ENCODE peak calls at places on chromosomes 16 and 17, in seven cellular contexts. E, L, K, I, Q, B and F are unnamed samples.

GRCh38 chr17:7922499-7923289 is 6.6 kb upstream of the RNF227 start:
- DNase-seq in E (peak), L (peak), K (no peak), I (no peak), Q (peak), B (peak), F (peak)

GRCh38 chr16:2519711-2520080 is 475 bp upstream of the AMDHD2 start:
- DNase-seq in E (no peak), L (no peak), K (no peak), I (no peak), Q (no peak), B (no peak), F (no peak)

GRCh38 chr17:5516060-5516792 is 29.9 kb downstream of the MIS12 start:
- DNase-seq in E (no peak), L (peak), K (no peak), I (no peak), Q (no peak), B (peak), F (peak)

GRCh38 chr16:84928679-84929420 is 82.5 kb downstream of the ZDHHC7 start:
- DNase-seq in E (no peak), L (no peak), K (no peak), I (no peak), Q (no peak), B (no peak), F (peak)

GRCh38 chr17:41064301-41064700 is 1.4 kb downstream of the KRTAP2-4 start:
- DNase-seq in E (no peak), L (no peak), K (no peak), I (no peak), Q (no peak), B (no peak), F (no peak)

GRCh38 chr16:57568173-57568678 is 25.8 kb downstream of the ADGRG5 start:
- DNase-seq in E (no peak), L (no peak), K (no peak), I (no peak), Q (no peak), B (no peak), F (no peak)

GRCh38 chr16:82627811-82628339 is 1.1 kb downstream of the CDH13 start:
- DNase-seq in E (no peak), L (no peak), K (no peak), I (no peak), Q (no peak), B (peak), F (no peak)

GRCh38 chr16:75377971-75378386 is 55.3 kb downstream of the CFDP1 start:
- DNase-seq in E (no peak), L (peak), K (no peak), I (no peak), Q (no peak), B (peak), F (peak)

GRCh38 chr17:78344666-78345065 is 15.2 kb downstream of the SOCS3 start:
- DNase-seq in E (no peak), L (no peak), K (no peak), I (no peak), Q (no peak), B (no peak), F (no peak)

GRCh38 chr16:89910717-89911354 is 7.8 kb upstream of the MC1R start:
- DNase-seq in E (no peak), L (no peak), K (no peak), I (no peak), Q (no peak), B (no peak), F (no peak)

GRCh38 chr16:28603381-28604185 is 6.3 kb downstream of the SULT1A1 start:
- DNase-seq in E (no peak), L (no peak), K (no peak), I (no peak), Q (no peak), B (no peak), F (no peak)

GRCh38 chr16:80369559-80369958 is 171.2 kb upstream of the DYNLRB2 start:
- DNase-seq in E (no peak), L (peak), K (no peak), I (peak), Q (no peak), B (peak), F (peak)